ENCODE peak calls at places on chromosome 14, in nine cellular contexts. T is glutamatergic neuron, V is GM12865, P is Peyer's patch, S is mesothelial cell of epicardium, Z is nephron progenitor cell, J is cardiac muscle cell, Q is HFFc6, X is lower leg skin. W is an unnamed sample.

GRCh38 chr14:69941768-69942742 is 62.8 kb downstream of the SMOC1 start:
- DNase-seq in T (no peak), V (no peak), P (no peak), S (no peak), Z (no peak), J (no peak), Q (no peak), X (no peak), W (no peak)

GRCh38 chr14:31887929-31888580 is 189.0 kb upstream of the ARHGAP5 start:
- DNase-seq in T (no peak), V (no peak), P (no peak), S (no peak), Z (no peak), J (no peak), Q (no peak), X (no peak), W (no peak)

GRCh38 chr14:75223664-75224154 is 47.3 kb upstream of the TMED10 start:
- DNase-seq in T (peak), V (peak), P (no peak), S (no peak), Z (peak), J (no peak), Q (peak), X (no peak), W (no peak)

GRCh38 chr14:50874842-50875241 is 3.0 kb downstream of the ABHD12B start:
- DNase-seq in T (no peak), V (no peak), P (no peak), S (no peak), Z (no peak), J (no peak), Q (no peak), X (no peak), W (no peak)

GRCh38 chr14:83473416-83473815 is 1939.8 kb upstream of the SEL1L start:
- DNase-seq in T (no peak), V (no peak), P (no peak), S (no peak), Z (no peak), J (peak), Q (no peak), X (no peak), W (no peak)

GRCh38 chr14:69483765-69484443 is 624 bp upstream of the PLEKHD1 start:
- DNase-seq in T (peak), V (no peak), P (no peak), S (peak), Z (peak), J (peak), Q (no peak), X (no peak), W (no peak)

GRCh38 chr14:70714055-70714550 is 72.4 kb downstream of the TTC9 start:
- DNase-seq in T (no peak), V (peak), P (no peak), S (peak), Z (peak), J (peak), Q (peak), X (no peak), W (peak)

GRCh38 chr14:55245657-55246268 is 25.5 kb upstream of the FBXO34 start:
- DNase-seq in T (no peak), V (peak), P (no peak), S (no peak), Z (no peak), J (peak), Q (peak), X (no peak), W (no peak)

GRCh38 chr14:79260406-79260805 is 950.9 kb downstream of the DIO2 start:
- DNase-seq in T (no peak), V (no peak), P (no peak), S (no peak), Z (no peak), J (no peak), Q (no peak), X (no peak), W (no peak)

GRCh38 chr14:79254069-79254775 is 957.1 kb downstream of the DIO2 start:
- DNase-seq in T (no peak), V (no peak), P (no peak), S (no peak), Z (no peak), J (peak), Q (peak), X (no peak), W (no peak)

GRCh38 chr14:79253576-79253975 is 957.7 kb downstream of the DIO2 start:
- DNase-seq in T (no peak), V (no peak), P (no peak), S (no peak), Z (no peak), J (no peak), Q (no peak), X (no peak), W (no peak)

GRCh38 chr14:79251278-79251677 is 960.0 kb downstream of the DIO2 start:
- DNase-seq in T (no peak), V (no peak), P (no peak), S (no peak), Z (no peak), J (no peak), Q (no peak), X (no peak), W (no peak)

GRCh38 chr14:79256311-79256879 is 954.9 kb downstream of the DIO2 start:
- DNase-seq in T (no peak), V (no peak), P (no peak), S (no peak), Z (no peak), J (no peak), Q (no peak), X (no peak), W (no peak)
- TF ChIP-seq CTCF in T (no peak), V (no peak), P (no peak), S (no peak), Z (no peak), J (no peak), Q (no peak), X (no peak), W (no peak)

GRCh38 chr14:49634547-49635334 is at the start of gene DNAAF2:
- DNase-seq in T (peak), V (peak), P (peak), S (peak), Z (peak), J (peak), Q (peak), X (peak), W (peak)
- TF ChIP-seq CTCF in T (no peak), V (no peak), P (no peak), S (no peak), Z (no peak), J (no peak), Q (peak), X (no peak), W (no peak)

GRCh38 chr14:95897280-95897679 is 20.6 kb downstream of the TUNAR start:
- DNase-seq in T (no peak), V (no peak), P (no peak), S (no peak), Z (no peak), J (no peak), Q (no peak), X (no peak), W (no peak)

GRCh38 chr14:95896628-95897027 is 20.0 kb downstream of the TUNAR start:
- DNase-seq in T (no peak), V (no peak), P (no peak), S (no peak), Z (no peak), J (no peak), Q (no peak), X (no peak), W (no peak)

GRCh38 chr14:95891742-95892141 is 15.1 kb downstream of the TUNAR start:
- DNase-seq in T (no peak), V (no peak), P (no peak), S (no peak), Z (no peak), J (no peak), Q (peak), X (no peak), W (no peak)

GRCh38 chr14:95892142-95892541 is 15.5 kb downstream of the TUNAR start:
- DNase-seq in T (no peak), V (no peak), P (no peak), S (no peak), Z (no peak), J (no peak), Q (no peak), X (no peak), W (no peak)

GRCh38 chr14:95895720-95896119 is 19.1 kb downstream of the TUNAR start:
- DNase-seq in T (peak), V (peak), P (no peak), S (no peak), Z (peak), J (no peak), Q (no peak), X (no peak), W (no peak)
- TF ChIP-seq CTCF in T (peak), V (peak), P (no peak), S (peak), Z (peak), J (no peak), Q (peak), X (no peak), W (peak)

DNA sequence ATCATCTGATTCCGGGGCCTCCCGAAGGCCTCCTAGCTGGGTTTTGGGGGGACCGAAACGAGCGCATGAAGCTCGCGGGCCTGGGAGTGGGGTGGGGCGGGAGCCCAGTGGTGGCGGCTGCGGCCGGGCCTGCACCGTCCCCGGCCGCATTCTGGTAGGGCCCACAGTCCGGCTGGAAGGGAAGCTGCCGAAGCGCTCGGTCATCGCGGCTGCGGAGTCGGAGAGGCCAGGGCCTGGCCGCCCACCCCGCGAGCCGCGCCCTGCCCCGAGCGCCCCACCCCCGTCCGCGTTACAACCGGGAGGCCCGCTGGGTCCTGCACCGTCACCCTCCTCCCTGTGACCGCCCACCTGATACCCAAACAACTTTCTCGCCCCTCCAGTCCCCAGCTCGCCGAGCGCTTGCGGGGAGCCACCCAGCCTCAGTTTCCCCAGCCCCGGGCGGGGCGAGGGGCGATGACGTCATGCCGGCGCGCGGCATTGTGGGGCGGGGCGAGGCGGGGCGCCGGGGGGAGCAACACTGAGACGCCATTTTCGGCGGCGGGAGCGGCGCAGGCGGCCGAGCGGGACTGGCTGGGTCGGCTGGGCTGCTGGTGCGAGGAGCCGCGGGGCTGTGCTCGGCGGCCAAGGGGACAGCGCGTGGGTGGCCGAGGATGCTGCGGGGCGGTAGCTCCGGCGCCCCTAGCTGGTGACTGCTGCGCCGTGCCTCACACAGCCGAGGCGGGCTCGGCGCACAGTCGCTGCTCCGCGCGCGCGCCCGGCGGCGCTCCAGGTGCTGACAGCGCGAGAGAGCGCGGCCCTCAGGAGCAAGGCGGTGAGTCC is at the start of gene KLC1:
- DNase-seq in T (peak), V (peak), P (peak), S (peak), Z (peak), J (peak), Q (peak), X (peak), W (peak)
- TF ChIP-seq CTCF in T (no peak), V (no peak), P (no peak), S (no peak), Z (no peak), J (no peak), Q (peak), X (no peak), W (no peak)

GRCh38 chr14:99595034-99595433 is 9.0 kb downstream of the CCDC85C start:
- DNase-seq in T (no peak), V (peak), P (no peak), S (no peak), Z (no peak), J (no peak), Q (no peak), X (no peak), W (no peak)

GRCh38 chr14:99595524-99595923 is 8.5 kb downstream of the CCDC85C start:
- DNase-seq in T (no peak), V (no peak), P (peak), S (no peak), Z (no peak), J (no peak), Q (no peak), X (no peak), W (no peak)

GRCh38 chr14:99592933-99593753 is 10.9 kb downstream of the CCDC85C start:
- DNase-seq in T (no peak), V (no peak), P (no peak), S (no peak), Z (no peak), J (no peak), Q (no peak), X (no peak), W (no peak)

GRCh38 chr14:99592394-99592793 is 11.6 kb downstream of the CCDC85C start:
- DNase-seq in T (no peak), V (no peak), P (no peak), S (no peak), Z (no peak), J (no peak), Q (no peak), X (no peak), W (no peak)

GRCh38 chr14:99593971-99594841 is 9.8 kb downstream of the CCDC85C start:
- DNase-seq in T (no peak), V (no peak), P (no peak), S (no peak), Z (no peak), J (no peak), Q (no peak), X (no peak), W (no peak)
- TF ChIP-seq CTCF in T (no peak), V (no peak), P (no peak), S (no peak), Z (no peak), J (no peak), Q (no peak), X (no peak), W (no peak)

DNA sequence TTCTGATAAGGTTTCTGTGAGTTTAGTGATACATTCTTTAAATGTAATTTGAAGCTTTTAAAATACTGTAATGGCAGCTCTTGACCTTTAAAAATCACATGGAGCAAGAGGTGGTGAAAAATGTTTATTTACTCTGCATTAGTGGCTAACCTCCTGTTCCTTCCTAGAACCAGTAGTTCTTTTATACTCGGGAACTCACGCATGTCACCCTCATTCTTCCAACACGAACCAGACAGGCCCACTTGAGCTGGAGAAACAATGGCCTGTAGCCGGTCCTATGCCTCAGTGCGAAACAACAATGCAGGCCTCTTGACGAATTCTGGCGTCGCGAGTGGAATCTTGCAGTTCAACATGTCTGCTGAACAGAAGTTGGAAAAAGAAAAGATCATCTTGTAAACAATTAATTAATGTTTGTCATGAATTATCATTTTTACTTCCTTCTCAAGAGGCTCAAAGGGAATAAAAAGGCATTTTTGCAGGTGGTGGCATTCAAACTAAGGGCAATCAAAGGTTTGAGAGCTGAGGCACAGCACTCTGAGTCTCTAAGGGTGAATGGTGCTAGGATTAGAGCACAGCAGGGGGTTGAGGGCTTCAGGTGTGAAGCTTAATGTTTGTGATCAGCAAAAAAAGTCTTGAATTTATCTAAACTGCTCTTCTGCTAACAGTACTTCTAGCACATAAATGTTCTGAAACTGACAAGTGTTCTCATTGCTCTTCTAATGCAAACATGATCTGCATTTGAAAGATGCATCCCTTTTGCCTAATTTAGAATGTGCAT is 51.3 kb downstream of the MBIP start:
- DNase-seq in T (no peak), V (no peak), P (no peak), S (no peak), Z (no peak), J (no peak), Q (no peak), X (no peak), W (no peak)
- TF ChIP-seq CTCF in T (no peak), V (no peak), P (no peak), S (no peak), Z (no peak), J (no peak), Q (no peak), X (no peak), W (no peak)

GRCh38 chr14:28756896-28757570 is 9.6 kb upstream of the FOXG1 start:
- DNase-seq in T (peak), V (peak), P (no peak), S (no peak), Z (peak), J (peak), Q (peak), X (no peak), W (no peak)
- TF ChIP-seq CTCF in T (peak), V (peak), P (no peak), S (peak), Z (peak), J (peak), Q (peak), X (no peak), W (peak)

W was measured in neural crest cell.